ENCODE peak calls at places on chromosomes 1 and 21, in five cellular contexts. One of them, this sample, is unnamed.

GRCh38 chr21:38365521-38365920 is 108.7 kb downstream of the KCNJ15 start:
- DNase-seq in tibial nerve: no peak
- DNase-seq in effector memory CD4-positive, alpha-beta T cell: no peak
- DNase-seq in brain microvascular endothelial cell: no peak
- DNase-seq in CD8-positive, alpha-beta T cell: no peak
- DNase-seq in this sample: no peak

GRCh38 chr1:32858791-32859190 is 11.9 kb downstream of the FNDC5 start:
- DNase-seq in tibial nerve: no peak
- DNase-seq in brain microvascular endothelial cell: no peak
- DNase-seq in CD8-positive, alpha-beta T cell: no peak
- DNase-seq in effector memory CD4-positive, alpha-beta T cell: no peak
- DNase-seq in this sample: no peak

GRCh38 chr1:231575472-231575871 is 47.0 kb downstream of the TSNAX start:
- DNase-seq in brain microvascular endothelial cell: no peak
- DNase-seq in effector memory CD4-positive, alpha-beta T cell: no peak
- DNase-seq in tibial nerve: no peak
- DNase-seq in CD8-positive, alpha-beta T cell: no peak
- DNase-seq in this sample: no peak

GRCh38 chr1:157167437-157167836 is 29.2 kb upstream of the ETV3 start:
- DNase-seq in brain microvascular endothelial cell: no peak
- DNase-seq in effector memory CD4-positive, alpha-beta T cell: no peak
- DNase-seq in CD8-positive, alpha-beta T cell: no peak
- DNase-seq in tibial nerve: no peak
- DNase-seq in this sample: no peak

GRCh38 chr1:188668083-188668482 is 1809.6 kb downstream of the BRINP3 start:
- DNase-seq in brain microvascular endothelial cell: no peak
- DNase-seq in CD8-positive, alpha-beta T cell: no peak
- DNase-seq in effector memory CD4-positive, alpha-beta T cell: no peak
- DNase-seq in tibial nerve: no peak
- DNase-seq in this sample: no peak

GRCh38 chr1:81111818-81112217 is 688.9 kb upstream of the ADGRL2 start:
- DNase-seq in effector memory CD4-positive, alpha-beta T cell: no peak
- DNase-seq in CD8-positive, alpha-beta T cell: no peak
- DNase-seq in brain microvascular endothelial cell: peak
- DNase-seq in tibial nerve: no peak
- DNase-seq in this sample: peak

GRCh38 chr1:242017580-242018233 is 18.8 kb upstream of the MAP1LC3C start:
- DNase-seq in effector memory CD4-positive, alpha-beta T cell: no peak
- DNase-seq in CD8-positive, alpha-beta T cell: no peak
- DNase-seq in brain microvascular endothelial cell: peak
- DNase-seq in tibial nerve: no peak
- DNase-seq in this sample: no peak

GRCh38 chr1:31904339-31905092 is 33.7 kb downstream of the PTP4A2 start:
- DNase-seq in effector memory CD4-positive, alpha-beta T cell: no peak
- DNase-seq in tibial nerve: no peak
- DNase-seq in CD8-positive, alpha-beta T cell: no peak
- DNase-seq in brain microvascular endothelial cell: no peak
- DNase-seq in this sample: peak

GRCh38 chr1:27346357-27346756 is 4.5 kb downstream of the SYTL1 start:
- DNase-seq in brain microvascular endothelial cell: no peak
- DNase-seq in CD8-positive, alpha-beta T cell: no peak
- DNase-seq in tibial nerve: no peak
- DNase-seq in effector memory CD4-positive, alpha-beta T cell: no peak
- DNase-seq in this sample: no peak

GRCh38 chr1:232793944-232794343 is 11.3 kb upstream of the MAP10 start:
- DNase-seq in brain microvascular endothelial cell: peak
- DNase-seq in CD8-positive, alpha-beta T cell: no peak
- DNase-seq in tibial nerve: no peak
- DNase-seq in effector memory CD4-positive, alpha-beta T cell: no peak
- DNase-seq in this sample: peak

GRCh38 chr1:193951989-193952388 is 765.6 kb upstream of the B3GALT2 start:
- DNase-seq in brain microvascular endothelial cell: no peak
- DNase-seq in CD8-positive, alpha-beta T cell: no peak
- DNase-seq in tibial nerve: no peak
- DNase-seq in effector memory CD4-positive, alpha-beta T cell: no peak
- DNase-seq in this sample: no peak

GRCh38 chr21:40829308-40829707 is 17.6 kb downstream of the DSCAM start:
- DNase-seq in effector memory CD4-positive, alpha-beta T cell: no peak
- DNase-seq in tibial nerve: no peak
- DNase-seq in brain microvascular endothelial cell: no peak
- DNase-seq in CD8-positive, alpha-beta T cell: no peak
- DNase-seq in this sample: no peak

GRCh38 chr21:45257673-45258341 is 29.9 kb downstream of the POFUT2 start:
- DNase-seq in CD8-positive, alpha-beta T cell: no peak
- DNase-seq in tibial nerve: no peak
- DNase-seq in brain microvascular endothelial cell: no peak
- DNase-seq in effector memory CD4-positive, alpha-beta T cell: no peak
- DNase-seq in this sample: no peak

GRCh38 chr1:90838720-90839119 is 121.6 kb upstream of the BARHL2 start:
- DNase-seq in tibial nerve: no peak
- DNase-seq in effector memory CD4-positive, alpha-beta T cell: no peak
- DNase-seq in brain microvascular endothelial cell: no peak
- DNase-seq in CD8-positive, alpha-beta T cell: no peak
- DNase-seq in this sample: no peak

GRCh38 chr1:169383449-169383848 is 15.5 kb downstream of the BLZF1 start:
- DNase-seq in brain microvascular endothelial cell: no peak
- DNase-seq in effector memory CD4-positive, alpha-beta T cell: no peak
- DNase-seq in tibial nerve: no peak
- DNase-seq in CD8-positive, alpha-beta T cell: no peak
- DNase-seq in this sample: no peak

GRCh38 chr1:32336963-32337675 is 1.1 kb upstream of the MARCKSL1 start:
- DNase-seq in effector memory CD4-positive, alpha-beta T cell: peak
- DNase-seq in CD8-positive, alpha-beta T cell: peak
- DNase-seq in brain microvascular endothelial cell: no peak
- DNase-seq in tibial nerve: no peak
- DNase-seq in this sample: no peak

GRCh38 chr1:183218039-183218618 is 32.1 kb downstream of the LAMC2 start:
- DNase-seq in brain microvascular endothelial cell: no peak
- DNase-seq in effector memory CD4-positive, alpha-beta T cell: no peak
- DNase-seq in CD8-positive, alpha-beta T cell: no peak
- DNase-seq in tibial nerve: no peak
- DNase-seq in this sample: no peak

GRCh38 chr1:203448521-203449061 is 27.0 kb upstream of the PRELP start:
- DNase-seq in tibial nerve: peak
- DNase-seq in brain microvascular endothelial cell: no peak
- DNase-seq in effector memory CD4-positive, alpha-beta T cell: no peak
- DNase-seq in CD8-positive, alpha-beta T cell: no peak
- DNase-seq in this sample: no peak

GRCh38 chr1:39469150-39469549 is 22.3 kb upstream of the BMP8A start:
- DNase-seq in brain microvascular endothelial cell: no peak
- DNase-seq in effector memory CD4-positive, alpha-beta T cell: no peak
- DNase-seq in CD8-positive, alpha-beta T cell: no peak
- DNase-seq in tibial nerve: no peak
- DNase-seq in this sample: no peak

GRCh38 chr1:68269637-68270430 is 37.5 kb upstream of the WLS start:
- DNase-seq in tibial nerve: no peak
- DNase-seq in brain microvascular endothelial cell: peak
- DNase-seq in CD8-positive, alpha-beta T cell: no peak
- DNase-seq in effector memory CD4-positive, alpha-beta T cell: no peak
- DNase-seq in this sample: no peak

GRCh38 chr1:95035536-95035935 is 37.2 kb downstream of the ALG14 start:
- DNase-seq in brain microvascular endothelial cell: peak
- DNase-seq in CD8-positive, alpha-beta T cell: no peak
- DNase-seq in tibial nerve: no peak
- DNase-seq in effector memory CD4-positive, alpha-beta T cell: no peak
- DNase-seq in this sample: peak

GRCh38 chr1:201468844-201469644 is at the start of gene PHLDA3:
- DNase-seq in tibial nerve: peak
- DNase-seq in effector memory CD4-positive, alpha-beta T cell: peak
- DNase-seq in brain microvascular endothelial cell: peak
- DNase-seq in CD8-positive, alpha-beta T cell: no peak
- DNase-seq in this sample: peak

GRCh38 chr1:224435999-224436398 is 1.4 kb upstream of the WDR26 start:
- DNase-seq in effector memory CD4-positive, alpha-beta T cell: no peak
- DNase-seq in brain microvascular endothelial cell: no peak
- DNase-seq in tibial nerve: no peak
- DNase-seq in CD8-positive, alpha-beta T cell: no peak
- DNase-seq in this sample: no peak

GRCh38 chr1:214503553-214503952 is 47.8 kb downstream of the PTPN14 start:
- DNase-seq in brain microvascular endothelial cell: no peak
- DNase-seq in CD8-positive, alpha-beta T cell: no peak
- DNase-seq in tibial nerve: no peak
- DNase-seq in effector memory CD4-positive, alpha-beta T cell: no peak
- DNase-seq in this sample: no peak

GRCh38 chr1:221487781-221488520 is 253.9 kb downstream of the DUSP10 start:
- DNase-seq in brain microvascular endothelial cell: peak
- DNase-seq in effector memory CD4-positive, alpha-beta T cell: no peak
- DNase-seq in tibial nerve: no peak
- DNase-seq in CD8-positive, alpha-beta T cell: no peak
- DNase-seq in this sample: peak

GRCh38 chr21:25421327-25422028 is 185.8 kb downstream of the MRPL39 start:
- DNase-seq in brain microvascular endothelial cell: peak
- DNase-seq in CD8-positive, alpha-beta T cell: peak
- DNase-seq in effector memory CD4-positive, alpha-beta T cell: peak
- DNase-seq in tibial nerve: no peak
- DNase-seq in this sample: peak

GRCh38 chr1:77438239-77438913 is 156.6 kb downstream of the AK5 start:
- DNase-seq in CD8-positive, alpha-beta T cell: no peak
- DNase-seq in tibial nerve: no peak
- DNase-seq in effector memory CD4-positive, alpha-beta T cell: no peak
- DNase-seq in brain microvascular endothelial cell: peak
- DNase-seq in this sample: peak

GRCh38 chr1:59076612-59077011 is 220.3 kb upstream of the FGGY start:
- DNase-seq in CD8-positive, alpha-beta T cell: no peak
- DNase-seq in brain microvascular endothelial cell: no peak
- DNase-seq in tibial nerve: no peak
- DNase-seq in effector memory CD4-positive, alpha-beta T cell: no peak
- DNase-seq in this sample: no peak

GRCh38 chr1:112727716-112728115 is 12.6 kb upstream of the PPM1J start:
- DNase-seq in brain microvascular endothelial cell: peak
- DNase-seq in CD8-positive, alpha-beta T cell: no peak
- DNase-seq in effector memory CD4-positive, alpha-beta T cell: no peak
- DNase-seq in tibial nerve: no peak
- DNase-seq in this sample: no peak
- H3K4me3 ChIP-seq in brain microvascular endothelial cell: no peak
- H3K4me3 ChIP-seq in CD8-positive, alpha-beta T cell: no peak
- H3K4me3 ChIP-seq in effector memory CD4-positive, alpha-beta T cell: no peak
- H3K4me3 ChIP-seq in tibial nerve: no peak
- H3K4me3 ChIP-seq in this sample: no peak

DNA sequence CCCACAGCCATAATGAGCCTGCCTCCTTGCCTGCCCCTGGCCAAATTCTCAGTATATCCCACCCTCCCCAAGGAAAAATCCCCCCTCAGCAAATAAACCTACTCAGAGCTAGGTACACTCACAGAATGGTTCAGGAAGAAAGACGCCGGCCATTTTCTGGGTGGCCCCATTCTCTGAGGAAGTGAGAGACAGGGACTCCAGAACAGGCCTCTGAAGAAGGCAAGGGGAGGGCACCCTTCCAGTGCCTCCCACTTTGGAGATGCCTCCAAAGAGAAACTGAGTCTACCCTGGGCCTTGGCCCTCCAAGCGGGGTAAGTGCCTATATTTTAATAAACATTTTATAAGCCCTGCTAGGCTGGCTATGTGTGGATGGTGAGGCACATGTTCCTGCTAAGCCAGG is 2.3 kb downstream of the PACC1 start:
- DNase-seq in effector memory CD4-positive, alpha-beta T cell: no peak
- DNase-seq in CD8-positive, alpha-beta T cell: no peak
- DNase-seq in brain microvascular endothelial cell: no peak
- DNase-seq in tibial nerve: no peak
- DNase-seq in this sample: no peak
- H3K4me3 ChIP-seq in effector memory CD4-positive, alpha-beta T cell: no peak
- H3K4me3 ChIP-seq in CD8-positive, alpha-beta T cell: no peak
- H3K4me3 ChIP-seq in brain microvascular endothelial cell: no peak
- H3K4me3 ChIP-seq in tibial nerve: no peak
- H3K4me3 ChIP-seq in this sample: no peak

DNA sequence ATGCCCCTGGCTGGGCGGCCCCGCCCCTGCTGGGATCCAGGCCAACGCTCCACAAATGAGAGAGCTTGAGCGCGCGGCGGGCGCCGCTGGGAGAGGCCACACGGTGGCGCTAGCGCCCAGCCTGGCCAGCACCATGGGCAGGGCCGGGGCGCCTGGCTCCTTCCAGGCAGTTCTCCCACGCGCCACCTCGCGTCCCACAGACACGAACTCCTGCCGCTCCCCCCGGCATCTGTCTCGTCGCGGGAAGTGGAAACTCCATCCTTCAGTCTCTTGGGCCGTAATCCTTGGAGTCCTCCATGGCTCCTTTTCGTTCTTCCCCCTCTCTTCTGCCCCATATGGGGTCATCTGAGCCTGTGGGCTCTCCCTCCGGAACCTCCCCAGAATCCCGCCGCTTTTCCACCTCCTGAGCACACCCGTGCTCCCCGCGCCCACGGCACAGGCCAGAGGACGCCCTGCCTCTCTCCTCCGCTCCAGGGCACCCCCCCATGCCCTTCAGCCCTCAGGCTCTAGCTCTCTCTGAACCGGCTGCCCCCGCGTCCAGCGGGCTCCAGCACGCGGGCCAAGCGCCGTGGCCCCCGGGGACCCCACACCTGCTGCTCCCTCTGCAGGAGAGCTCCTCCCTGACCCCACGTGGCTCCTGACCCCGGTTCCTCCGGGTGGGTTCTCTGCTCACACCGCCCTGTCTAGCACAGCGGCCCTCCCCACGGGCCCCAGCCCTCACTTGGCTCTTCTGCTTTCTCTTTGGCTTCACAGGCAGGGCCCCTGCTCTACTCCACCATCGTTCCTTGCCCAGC is 31.9 kb upstream of the EDN2 start:
- DNase-seq in effector memory CD4-positive, alpha-beta T cell: peak
- DNase-seq in brain microvascular endothelial cell: peak
- DNase-seq in CD8-positive, alpha-beta T cell: peak
- DNase-seq in tibial nerve: peak
- DNase-seq in this sample: peak
- H3K4me3 ChIP-seq in effector memory CD4-positive, alpha-beta T cell: no peak
- H3K4me3 ChIP-seq in brain microvascular endothelial cell: peak
- H3K4me3 ChIP-seq in CD8-positive, alpha-beta T cell: no peak
- H3K4me3 ChIP-seq in tibial nerve: peak
- H3K4me3 ChIP-seq in this sample: peak

GRCh38 chr1:226678701-226679100 is 60.4 kb downstream of the ITPKB start:
- DNase-seq in brain microvascular endothelial cell: no peak
- DNase-seq in tibial nerve: no peak
- DNase-seq in effector memory CD4-positive, alpha-beta T cell: peak
- DNase-seq in CD8-positive, alpha-beta T cell: peak
- DNase-seq in this sample: no peak
- H3K4me3 ChIP-seq in brain microvascular endothelial cell: no peak
- H3K4me3 ChIP-seq in tibial nerve: no peak
- H3K4me3 ChIP-seq in effector memory CD4-positive, alpha-beta T cell: no peak
- H3K4me3 ChIP-seq in CD8-positive, alpha-beta T cell: peak
- H3K4me3 ChIP-seq in this sample: no peak